ENCODE peak calls at places on chromosomes 6 and 20, in eight cellular contexts. I is fibroblast of lung, E is HT1080, M is WTC11, O is pulmonary artery endothelial cell, A is anterior cingulate cortex, L is Right ventricle myocardium superior, J is HTR-8/SVneo. S is an unnamed sample.
A peak's percentile ranks its signal among the peaks of the same experiment; 100 is the strongest.

GRCh38 chr6:131258816-131259476 is 123.7 kb downstream of the AKAP7 start:
- DNase-seq in E (peak; percentile 6), L (no peak), A (no peak), I (peak; percentile 15), O (no peak), M (no peak), J (no peak), S (peak; percentile 26)

GRCh38 chr6:37047421-37047931 is 42.0 kb downstream of the FGD2 start:
- DNase-seq in I (no peak), J (no peak), A (no peak), L (no peak), E (no peak), O (no peak), M (no peak), S (no peak)

GRCh38 chr6:84119277-84119676 is 85.7 kb downstream of the MRAP2 start:
- DNase-seq in I (no peak), A (no peak), M (no peak), L (no peak), E (no peak), J (no peak), O (no peak), S (no peak)

GRCh38 chr6:92479821-92480220 is 939.5 kb downstream of the EPHA7 start:
- DNase-seq in A (no peak), O (peak; percentile 15), E (peak; percentile 42), M (no peak), I (peak; percentile 3), J (no peak), L (no peak), S (no peak)

GRCh38 chr6:48080227-48081009 is 30.6 kb downstream of the PTCHD4 start:
- DNase-seq in M (no peak), O (no peak), E (no peak), I (peak; percentile 27), L (no peak), J (no peak), A (no peak), S (no peak)

GRCh38 chr6:19715166-19715558 is 122.0 kb upstream of the ID4 start:
- DNase-seq in E (no peak), J (no peak), L (no peak), M (no peak), O (no peak), A (no peak), I (no peak), S (no peak)

GRCh38 chr6:150233797-150234399 is 91.1 kb downstream of the PPP1R14C start:
- DNase-seq in O (no peak), E (no peak), M (no peak), I (no peak), J (no peak), L (no peak), A (no peak), S (no peak)

GRCh38 chr6:36740818-36741179 is 43.2 kb downstream of the RAB44 start:
- DNase-seq in A (no peak), E (no peak), I (no peak), O (no peak), M (no peak), L (no peak), J (no peak), S (no peak)

GRCh38 chr20:45969712-45970634 is 2.0 kb downstream of the ZNF335 start:
- DNase-seq in J (peak; percentile 84), A (no peak), E (peak; percentile 62), I (peak; percentile 72), O (peak; percentile 26), M (peak; percentile 45), L (no peak), S (peak; percentile 66)

GRCh38 chr20:50554694-50555579 is 44.8 kb downstream of the PTPN1 start:
- DNase-seq in I (no peak), A (no peak), J (no peak), E (no peak), O (no peak), M (no peak), L (no peak), S (no peak)

GRCh38 chr6:73870907-73871306 is 174.9 kb downstream of the CD109 start:
- DNase-seq in L (no peak), E (peak; percentile 0), O (no peak), A (no peak), J (no peak), I (no peak), M (no peak), S (no peak)

GRCh38 chr6:15344831-15345230 is 99.0 kb downstream of the JARID2 start:
- DNase-seq in J (no peak), M (no peak), A (no peak), L (no peak), E (no peak), O (no peak), I (peak; percentile 56), S (no peak)

GRCh38 chr6:30744054-30744805 is at the start of gene IER3:
- DNase-seq in A (peak; percentile 49), L (peak; percentile 88), E (peak; percentile 96), O (no peak), J (peak; percentile 85), I (peak; percentile 90), M (peak; percentile 82), S (peak; percentile 96)

GRCh38 chr6:145744619-145745018 is 9.3 kb upstream of the EPM2A start:
- DNase-seq in E (no peak), L (no peak), O (no peak), I (no peak), M (no peak), A (no peak), J (no peak), S (no peak)

GRCh38 chr6:105452924-105453756 is 50.3 kb upstream of the PREP start:
- DNase-seq in L (peak; percentile 37), J (no peak), M (no peak), O (no peak), E (no peak), A (peak; percentile 27), I (no peak), S (no peak)

GRCh38 chr6:130625825-130626500 is 201.2 kb upstream of the SMLR1 start:
- DNase-seq in O (no peak), A (no peak), M (no peak), J (peak; percentile 68), L (no peak), I (peak; percentile 44), E (peak; percentile 79), S (peak; percentile 71)

GRCh38 chr6:41846666-41847237 is 48.4 kb downstream of the USP49 start:
- DNase-seq in I (peak; percentile 94), E (peak; percentile 95), M (peak; percentile 68), L (no peak), A (no peak), O (peak; percentile 98), J (peak; percentile 85), S (peak; percentile 68)

GRCh38 chr20:11204926-11205768 is 531.3 kb upstream of the JAG1 start:
- DNase-seq in J (peak; percentile 29), L (peak; percentile 45), O (no peak), A (no peak), M (peak; percentile 72), E (peak; percentile 57), I (peak; percentile 82), S (peak; percentile 73)

GRCh38 chr20:31837896-31838397 is 7.5 kb downstream of the FOXS1 start:
- DNase-seq in J (no peak), E (peak; percentile 78), L (no peak), A (no peak), M (no peak), I (peak; percentile 29), O (no peak), S (no peak)

GRCh38 chr6:149079911-149080501 is 237.5 kb upstream of the TAB2 start:
- DNase-seq in O (no peak), M (no peak), A (peak; percentile 33), L (peak; percentile 80), J (no peak), E (peak; percentile 3), I (peak; percentile 84), S (no peak)

GRCh38 chr6:110035321-110035720 is 57.2 kb downstream of the GPR6 start:
- DNase-seq in J (no peak), A (no peak), E (no peak), M (no peak), I (no peak), O (no peak), L (no peak), S (no peak)